ENCODE peak calls at places on chromosomes 1 and 21, in seven cellular contexts. One of them, this sample, is unnamed.

GRCh38 chr1:202165942-202166843 is 5.8 kb upstream of the PTPN7 start:
- DNase-seq in HCT116: no peak
- DNase-seq in stomach: no peak
- DNase-seq in uterus: no peak
- DNase-seq in IMR-90: peak
- DNase-seq in body of pancreas: no peak
- DNase-seq in GM12891: no peak
- DNase-seq in this sample: no peak

GRCh38 chr1:234758851-234759250 is 148.9 kb upstream of the IRF2BP2 start:
- DNase-seq in HCT116: no peak
- DNase-seq in stomach: no peak
- DNase-seq in uterus: no peak
- DNase-seq in IMR-90: peak
- DNase-seq in body of pancreas: no peak
- DNase-seq in GM12891: no peak
- DNase-seq in this sample: no peak

GRCh38 chr1:34750610-34751009 is 4.2 kb upstream of the GJB5 start:
- DNase-seq in HCT116: no peak
- DNase-seq in stomach: no peak
- DNase-seq in uterus: no peak
- DNase-seq in IMR-90: no peak
- DNase-seq in body of pancreas: no peak
- DNase-seq in GM12891: no peak
- DNase-seq in this sample: no peak

GRCh38 chr1:12594966-12595838 is 22.8 kb downstream of the DHRS3 start:
- DNase-seq in HCT116: no peak
- DNase-seq in stomach: peak
- DNase-seq in uterus: peak
- DNase-seq in IMR-90: peak
- DNase-seq in body of pancreas: peak
- DNase-seq in GM12891: peak
- DNase-seq in this sample: no peak

GRCh38 chr1:87149166-87150065 is 179.3 kb upstream of the LMO4 start:
- DNase-seq in HCT116: no peak
- DNase-seq in stomach: no peak
- DNase-seq in uterus: no peak
- DNase-seq in IMR-90: peak
- DNase-seq in body of pancreas: no peak
- DNase-seq in GM12891: no peak
- DNase-seq in this sample: no peak

GRCh38 chr1:97834903-97835302 is 85.9 kb downstream of the DPYD start:
- DNase-seq in HCT116: no peak
- DNase-seq in stomach: no peak
- DNase-seq in uterus: no peak
- DNase-seq in IMR-90: peak
- DNase-seq in body of pancreas: no peak
- DNase-seq in GM12891: no peak
- DNase-seq in this sample: no peak

GRCh38 chr1:3717041-3717714 is 35.1 kb upstream of the CCDC27 start:
- DNase-seq in HCT116: no peak
- DNase-seq in stomach: no peak
- DNase-seq in uterus: no peak
- DNase-seq in IMR-90: no peak
- DNase-seq in body of pancreas: no peak
- DNase-seq in GM12891: no peak
- DNase-seq in this sample: no peak

GRCh38 chr1:185843297-185843869 is 109.2 kb downstream of the HMCN1 start:
- DNase-seq in HCT116: no peak
- DNase-seq in stomach: no peak
- DNase-seq in uterus: no peak
- DNase-seq in IMR-90: no peak
- DNase-seq in body of pancreas: no peak
- DNase-seq in GM12891: no peak
- DNase-seq in this sample: no peak

GRCh38 chr1:183477986-183478781 is 5.9 kb downstream of the SMG7 start:
- DNase-seq in HCT116: no peak
- DNase-seq in stomach: no peak
- DNase-seq in uterus: no peak
- DNase-seq in IMR-90: no peak
- DNase-seq in body of pancreas: no peak
- DNase-seq in GM12891: no peak
- DNase-seq in this sample: no peak

GRCh38 chr1:42926235-42926869 is 32.3 kb downstream of the SLC2A1 start:
- DNase-seq in HCT116: no peak
- DNase-seq in stomach: no peak
- DNase-seq in uterus: no peak
- DNase-seq in IMR-90: no peak
- DNase-seq in body of pancreas: no peak
- DNase-seq in GM12891: no peak
- DNase-seq in this sample: no peak

GRCh38 chr1:183139281-183139942 is 46.7 kb upstream of the LAMC2 start:
- DNase-seq in HCT116: no peak
- DNase-seq in stomach: no peak
- DNase-seq in uterus: no peak
- DNase-seq in IMR-90: peak
- DNase-seq in body of pancreas: no peak
- DNase-seq in GM12891: no peak
- DNase-seq in this sample: no peak

GRCh38 chr1:176696109-176696508 is 233.1 kb downstream of the PAPPA2 start:
- DNase-seq in HCT116: no peak
- DNase-seq in stomach: no peak
- DNase-seq in uterus: no peak
- DNase-seq in IMR-90: peak
- DNase-seq in body of pancreas: peak
- DNase-seq in GM12891: no peak
- DNase-seq in this sample: no peak

GRCh38 chr1:2594641-2595131 is 8.1 kb downstream of the PRXL2B start:
- DNase-seq in HCT116: no peak
- DNase-seq in stomach: no peak
- DNase-seq in uterus: peak
- DNase-seq in IMR-90: no peak
- DNase-seq in body of pancreas: peak
- DNase-seq in GM12891: no peak
- DNase-seq in this sample: no peak

GRCh38 chr21:44931137-44931500 is 8.7 kb upstream of the SLX9 start:
- DNase-seq in HCT116: no peak
- DNase-seq in stomach: no peak
- DNase-seq in uterus: no peak
- DNase-seq in IMR-90: no peak
- DNase-seq in body of pancreas: no peak
- DNase-seq in GM12891: no peak
- DNase-seq in this sample: no peak

GRCh38 chr1:233879841-233880240 is 24.6 kb upstream of the SLC35F3 start:
- DNase-seq in HCT116: no peak
- DNase-seq in stomach: no peak
- DNase-seq in uterus: no peak
- DNase-seq in IMR-90: no peak
- DNase-seq in body of pancreas: no peak
- DNase-seq in GM12891: no peak
- DNase-seq in this sample: no peak

GRCh38 chr1:93988634-93989350 is 79.6 kb upstream of the GCLM start:
- DNase-seq in HCT116: no peak
- DNase-seq in stomach: no peak
- DNase-seq in uterus: no peak
- DNase-seq in IMR-90: peak
- DNase-seq in body of pancreas: no peak
- DNase-seq in GM12891: no peak
- DNase-seq in this sample: no peak

GRCh38 chr1:40383488-40384412 is 10.2 kb downstream of the SMAP2 start:
- DNase-seq in HCT116: no peak
- DNase-seq in stomach: peak
- DNase-seq in uterus: no peak
- DNase-seq in IMR-90: peak
- DNase-seq in body of pancreas: peak
- DNase-seq in GM12891: no peak
- DNase-seq in this sample: no peak

GRCh38 chr1:33232716-33233115 is 23.6 kb upstream of the ZNF362 start:
- DNase-seq in HCT116: no peak
- DNase-seq in stomach: no peak
- DNase-seq in uterus: no peak
- DNase-seq in IMR-90: no peak
- DNase-seq in body of pancreas: no peak
- DNase-seq in GM12891: no peak
- DNase-seq in this sample: no peak
- TF ChIP-seq POLR2A in HCT116: no peak
- TF ChIP-seq POLR2A in stomach: no peak
- TF ChIP-seq POLR2A in uterus: no peak
- TF ChIP-seq POLR2A in IMR-90: no peak
- TF ChIP-seq POLR2A in body of pancreas: no peak
- TF ChIP-seq POLR2A in GM12891: no peak
- TF ChIP-seq POLR2A in this sample: no peak

GRCh38 chr1:51237313-51237700 is 1.2 kb downstream of the RNF11 start:
- DNase-seq in HCT116: no peak
- DNase-seq in stomach: no peak
- DNase-seq in uterus: no peak
- DNase-seq in IMR-90: no peak
- DNase-seq in body of pancreas: no peak
- DNase-seq in GM12891: no peak
- DNase-seq in this sample: no peak

GRCh38 chr1:51237714-51238403 is 1.8 kb downstream of the RNF11 start:
- DNase-seq in HCT116: no peak
- DNase-seq in stomach: no peak
- DNase-seq in uterus: no peak
- DNase-seq in IMR-90: peak
- DNase-seq in body of pancreas: peak
- DNase-seq in GM12891: no peak
- DNase-seq in this sample: peak

GRCh38 chr1:51235611-51236547 is at the start of gene RNF11:
- DNase-seq in HCT116: peak
- DNase-seq in stomach: peak
- DNase-seq in uterus: peak
- DNase-seq in IMR-90: peak
- DNase-seq in body of pancreas: peak
- DNase-seq in GM12891: peak
- DNase-seq in this sample: peak

GRCh38 chr1:51234721-51235425 is 1.2 kb upstream of the RNF11 start:
- DNase-seq in HCT116: no peak
- DNase-seq in stomach: peak
- DNase-seq in uterus: peak
- DNase-seq in IMR-90: peak
- DNase-seq in body of pancreas: peak
- DNase-seq in GM12891: peak
- DNase-seq in this sample: peak

DNA sequence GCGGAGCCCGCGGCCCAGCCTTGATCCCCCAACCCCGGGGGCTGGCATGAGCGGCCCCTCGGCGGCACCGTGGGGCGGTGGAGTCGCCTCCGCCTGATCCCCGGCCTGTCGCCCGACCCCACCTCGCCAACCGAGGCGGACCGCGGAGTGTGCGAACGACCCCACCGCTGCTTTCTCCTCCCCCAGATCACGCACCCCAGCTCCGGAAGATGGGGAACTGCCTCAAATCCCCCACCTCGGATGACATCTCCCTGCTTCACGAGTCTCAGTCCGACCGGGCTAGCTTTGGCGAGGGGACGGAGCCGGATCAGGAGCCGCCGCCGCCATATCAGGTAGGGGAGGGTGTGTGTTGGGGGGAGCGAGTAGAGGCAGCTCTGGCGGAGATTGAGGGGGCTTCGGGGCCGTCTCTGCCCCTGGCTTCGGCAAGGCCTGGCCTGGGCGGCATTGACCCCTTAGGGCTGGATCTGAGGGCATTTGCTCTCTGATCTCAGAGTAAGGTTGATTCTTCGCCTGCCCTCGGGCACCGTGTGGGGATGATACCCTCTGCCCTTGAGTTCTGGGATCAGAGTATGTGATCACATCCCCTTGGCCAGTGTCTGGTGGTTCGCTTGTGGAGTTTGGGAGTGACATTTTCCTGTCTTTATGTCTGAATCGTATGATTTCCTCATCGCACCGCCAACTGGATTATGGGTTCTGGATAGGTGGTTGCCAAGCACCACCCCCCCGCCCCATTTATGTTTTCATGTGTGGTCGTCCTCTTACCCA is 657 bp downstream of the RNF11 start:
- DNase-seq in HCT116: no peak
- DNase-seq in stomach: peak
- DNase-seq in uterus: peak
- DNase-seq in IMR-90: peak
- DNase-seq in body of pancreas: peak
- DNase-seq in GM12891: no peak
- DNase-seq in this sample: peak
- TF ChIP-seq POLR2A in HCT116: no peak
- TF ChIP-seq POLR2A in stomach: no peak
- TF ChIP-seq POLR2A in uterus: no peak
- TF ChIP-seq POLR2A in IMR-90: peak
- TF ChIP-seq POLR2A in body of pancreas: peak
- TF ChIP-seq POLR2A in GM12891: no peak
- TF ChIP-seq POLR2A in this sample: no peak

GRCh38 chr21:32772281-32773047 is 909 bp upstream of the PAXBP1 start:
- DNase-seq in HCT116: no peak
- DNase-seq in stomach: peak
- DNase-seq in uterus: no peak
- DNase-seq in IMR-90: peak
- DNase-seq in body of pancreas: peak
- DNase-seq in GM12891: peak
- DNase-seq in this sample: peak
- TF ChIP-seq POLR2A in HCT116: peak
- TF ChIP-seq POLR2A in stomach: no peak
- TF ChIP-seq POLR2A in uterus: no peak
- TF ChIP-seq POLR2A in IMR-90: no peak
- TF ChIP-seq POLR2A in body of pancreas: no peak
- TF ChIP-seq POLR2A in GM12891: no peak
- TF ChIP-seq POLR2A in this sample: no peak

DNA sequence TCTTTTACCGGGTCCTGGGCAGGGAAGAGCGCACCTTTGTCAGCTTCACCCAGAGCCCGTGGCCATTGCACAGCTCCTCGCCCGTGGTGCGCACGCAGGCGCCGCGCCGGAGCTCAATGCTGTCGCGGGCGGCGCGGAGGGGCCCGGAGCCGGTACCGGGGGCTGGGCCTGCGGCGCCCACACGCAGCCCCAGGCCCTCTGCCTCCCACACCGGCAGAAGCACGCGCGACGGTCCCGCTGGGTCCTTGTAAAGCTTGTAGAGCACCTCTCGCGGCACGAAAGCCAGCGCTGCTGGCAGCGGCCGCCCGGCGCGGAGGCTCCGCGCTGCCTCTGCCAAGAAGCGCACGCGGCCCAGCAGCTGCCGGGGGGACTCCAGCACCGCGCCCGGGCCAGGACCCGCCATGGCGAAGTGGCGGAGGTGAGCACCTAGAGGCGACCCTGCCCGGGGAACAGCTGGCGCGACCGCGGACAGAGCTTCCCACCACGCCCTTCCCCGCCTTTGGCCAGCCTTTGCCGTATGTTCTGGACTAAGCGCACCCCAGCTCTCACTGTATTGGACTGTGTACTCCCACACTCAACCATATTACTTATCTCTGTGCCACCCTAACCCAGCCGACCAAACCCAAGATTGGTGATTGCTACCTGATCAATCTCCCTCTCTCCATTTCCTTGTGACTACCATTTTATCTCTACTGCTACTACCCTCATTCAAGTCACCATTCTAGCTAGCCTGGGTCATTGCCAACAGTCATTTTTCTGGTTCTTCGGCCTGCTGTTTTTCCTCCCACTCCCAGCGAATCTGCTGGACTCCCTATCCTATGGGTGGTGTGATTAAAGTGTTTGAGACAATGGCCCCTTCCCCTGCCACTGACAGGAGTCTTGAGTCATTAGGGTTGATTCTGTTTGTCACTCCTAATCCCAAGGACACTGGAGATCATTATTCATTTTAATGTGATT is at the start of gene HECTD3:
- DNase-seq in HCT116: peak
- DNase-seq in stomach: peak
- DNase-seq in uterus: peak
- DNase-seq in IMR-90: peak
- DNase-seq in body of pancreas: peak
- DNase-seq in GM12891: peak
- DNase-seq in this sample: peak
- TF ChIP-seq POLR2A in HCT116: peak
- TF ChIP-seq POLR2A in stomach: no peak
- TF ChIP-seq POLR2A in uterus: peak
- TF ChIP-seq POLR2A in IMR-90: no peak
- TF ChIP-seq POLR2A in body of pancreas: peak
- TF ChIP-seq POLR2A in GM12891: peak
- TF ChIP-seq POLR2A in this sample: no peak

This sample was measured in testis.